ENCODE peak calls at places on chromosomes 2 and 18, in ten cellular contexts. N, J, B, E, T, Z, F, C, D and O are unnamed samples.

GRCh38 chr18:25345432-25345831 is 6.5 kb downstream of the ZNF521 start:
- DNase-seq in B (no peak), E (peak; percentile 70), J (no peak), D (no peak), F (no peak), N (no peak), T (peak; percentile 20), C (no peak), Z (no peak), O (no peak)

GRCh38 chr2:58973831-58974281 is 732.7 kb upstream of the FANCL start:
- DNase-seq in C (no peak), E (peak; percentile 62), J (no peak), D (no peak), T (no peak), B (no peak), F (no peak), N (no peak), Z (no peak), O (no peak)

GRCh38 chr18:13361422-13361821 is 142.9 kb downstream of the LDLRAD4 start:
- DNase-seq in T (no peak), N (no peak), Z (no peak), J (no peak), B (no peak), C (no peak), E (no peak), F (no peak), D (no peak), O (no peak)

GRCh38 chr18:56298935-56299334 is 339.5 kb downstream of the TXNL1 start:
- DNase-seq in C (no peak), Z (no peak), B (no peak), N (peak; percentile 63), E (no peak), F (no peak), T (no peak), D (peak; percentile 41), J (no peak), O (no peak)

GRCh38 chr2:12330916-12331315 is 385.8 kb upstream of the TRIB2 start:
- DNase-seq in N (no peak), J (no peak), F (no peak), D (no peak), Z (no peak), B (no peak), T (peak; percentile 22), C (no peak), E (no peak), O (no peak)

GRCh38 chr2:239299218-239299939 is 101.4 kb downstream of the HDAC4 start:
- DNase-seq in C (no peak), F (no peak), Z (no peak), T (no peak), B (no peak), N (no peak), D (no peak), E (no peak), J (no peak), O (no peak)

GRCh38 chr2:65057391-65058052 is 1.3 kb downstream of the CEP68 start:
- DNase-seq in J (peak; percentile 33), N (peak; percentile 46), T (peak; percentile 41), C (peak; percentile 82), E (peak; percentile 88), Z (no peak), F (no peak), B (peak; percentile 23), D (peak; percentile 32), O (peak; percentile 53)

GRCh38 chr2:144152817-144153271 is 367.1 kb downstream of the ZEB2 start:
- DNase-seq in B (no peak), J (no peak), Z (no peak), N (peak; percentile 42), T (no peak), D (peak; percentile 94), C (no peak), F (no peak), E (no peak), O (no peak)

GRCh38 chr2:78175642-78176041 is 653.5 kb upstream of the LRRTM4 start:
- DNase-seq in F (no peak), C (no peak), E (no peak), D (no peak), Z (no peak), J (no peak), B (no peak), T (no peak), N (no peak), O (no peak)

GRCh38 chr2:161533218-161533617 is 91.0 kb upstream of the SLC4A10 start:
- DNase-seq in J (no peak), B (no peak), D (no peak), N (no peak), Z (no peak), F (no peak), C (no peak), T (no peak), E (no peak), O (no peak)

GRCh38 chr18:47748093-47748796 is 182.2 kb downstream of the SMAD2 start:
- DNase-seq in D (no peak), T (no peak), J (no peak), F (no peak), N (no peak), C (no peak), Z (no peak), E (no peak), B (no peak), O (no peak)

GRCh38 chr2:9758741-9759140 is 84.5 kb upstream of the TAF1B start:
- DNase-seq in N (no peak), F (peak; percentile 73), E (peak; percentile 84), Z (no peak), T (no peak), B (no peak), J (no peak), C (no peak), D (no peak), O (no peak)

GRCh38 chr2:140154711-140155110 is 1374.5 kb upstream of the NXPH2 start:
- DNase-seq in T (no peak), N (no peak), E (no peak), Z (no peak), D (no peak), C (no peak), J (no peak), F (no peak), B (no peak), O (no peak)